ENCODE peak calls at places on chromosome 5, in ten cellular contexts. V is A673, J is neural progenitor cell, A is lung, T is mammary epithelial cell, S is Peyer's patch, Y is heart right ventricle, C is ascending aorta, K is uterus, Q is upper lobe of right lung. P is an unnamed sample.

GRCh38 chr5:52007230-52007858 is 624.1 kb downstream of the ISL1 start:
- DNase-seq in K (no peak), Q (no peak), J (peak; percentile 67), V (peak; percentile 72), A (no peak), Y (no peak), T (peak; percentile 33), S (no peak), C (no peak), P (peak; percentile 7)

GRCh38 chr5:88388476-88389170 is 120.0 kb upstream of the TMEM161B start:
- DNase-seq in K (no peak), V (no peak), T (no peak), Y (no peak), Q (no peak), A (no peak), S (no peak), C (no peak), J (peak; percentile 61), P (no peak)

GRCh38 chr5:167643616-167644015 is 647.8 kb upstream of the WWC1 start:
- DNase-seq in A (no peak), V (peak; percentile 35), C (no peak), S (no peak), Y (no peak), T (no peak), K (no peak), Q (no peak), J (no peak), P (no peak)

GRCh38 chr5:143168877-143169810 is 234.3 kb downstream of the NR3C1 start:
- DNase-seq in C (no peak), T (no peak), J (no peak), V (no peak), A (no peak), S (no peak), K (no peak), Q (no peak), Y (no peak), P (no peak)

GRCh38 chr5:113608113-113608551 is 94.6 kb downstream of the YTHDC2 start:
- DNase-seq in J (no peak), T (peak; percentile 6), S (no peak), V (peak; percentile 34), C (no peak), A (no peak), Q (no peak), Y (no peak), K (no peak), P (no peak)

GRCh38 chr5:147658293-147658932 is 124.1 kb downstream of the JAKMIP2 start:
- DNase-seq in S (no peak), Q (no peak), Y (no peak), J (peak; percentile 78), V (no peak), A (no peak), K (no peak), C (no peak), T (no peak), P (no peak)

GRCh38 chr5:125011419-125011818 is 265.0 kb upstream of the ZNF608 start:
- DNase-seq in K (no peak), S (no peak), T (no peak), C (no peak), A (no peak), J (no peak), Y (no peak), V (no peak), Q (no peak), P (no peak)

GRCh38 chr5:149677721-149678120 is 52.4 kb upstream of the PPARGC1B start:
- DNase-seq in Y (peak; percentile 24), V (no peak), T (no peak), Q (peak; percentile 76), J (no peak), S (no peak), K (no peak), C (no peak), A (peak; percentile 36), P (no peak)

GRCh38 chr5:66742083-66742895 is 146.1 kb downstream of the MAST4 start:
- DNase-seq in T (no peak), Q (no peak), J (peak; percentile 45), V (peak; percentile 28), K (no peak), A (peak; percentile 65), C (no peak), Y (peak; percentile 37), S (no peak), P (no peak)

GRCh38 chr5:150734579-150735384 is 24.0 kb downstream of the DCTN4 start:
- DNase-seq in Y (peak; percentile 37), A (peak; percentile 59), S (peak; percentile 37), V (peak; percentile 29), J (no peak), C (peak; percentile 71), K (no peak), Q (peak; percentile 77), T (no peak), P (no peak)

GRCh38 chr5:44952376-44952775 is 143.6 kb downstream of the MRPS30 start:
- DNase-seq in J (peak; percentile 36), Y (no peak), T (peak; percentile 30), A (no peak), Q (no peak), C (no peak), S (no peak), V (peak; percentile 80), K (no peak), P (no peak)
- TF ChIP-seq CTCF in J (peak; percentile 81), Y (peak; percentile 53), T (peak; percentile 82), A (no peak), Q (peak; percentile 57), C (peak; percentile 21), S (peak; percentile 36), V (peak; percentile 83), K (no peak), P (peak; percentile 85)

GRCh38 chr5:39055027-39055759 is 19.0 kb downstream of the RICTOR start:
- DNase-seq in K (no peak), J (no peak), Y (no peak), T (no peak), S (no peak), C (no peak), Q (no peak), V (no peak), A (no peak), P (no peak)

GRCh38 chr5:39057745-39058144 is 16.5 kb downstream of the RICTOR start:
- DNase-seq in K (no peak), C (no peak), A (no peak), V (no peak), S (no peak), Q (no peak), J (no peak), Y (no peak), T (no peak), P (no peak)

GRCh38 chr5:39058984-39059565 is 15.1 kb downstream of the RICTOR start:
- DNase-seq in A (no peak), J (no peak), V (no peak), Y (no peak), T (no peak), C (no peak), K (no peak), S (no peak), Q (no peak), P (no peak)

GRCh38 chr5:39055760-39056393 is 18.3 kb downstream of the RICTOR start:
- DNase-seq in Q (no peak), S (no peak), K (no peak), Y (no peak), A (no peak), T (no peak), C (no peak), V (no peak), J (no peak), P (no peak)

GRCh38 chr5:39058178-39058577 is 16.0 kb downstream of the RICTOR start:
- DNase-seq in V (no peak), Y (no peak), C (no peak), T (no peak), S (no peak), J (no peak), Q (no peak), K (no peak), A (no peak), P (no peak)
- H3K4me3 ChIP-seq in V (no peak overlapping the region), Y (peak overlapping the region; percentile 24), C (peak overlapping the region; percentile 5), T (peak overlapping the region; percentile 50), S (no peak overlapping the region), J (no peak overlapping the region), Q (peak overlapping the region; percentile 38), K (no peak overlapping the region), A (no peak overlapping the region), P (peak overlapping the region; percentile 26)

DNA sequence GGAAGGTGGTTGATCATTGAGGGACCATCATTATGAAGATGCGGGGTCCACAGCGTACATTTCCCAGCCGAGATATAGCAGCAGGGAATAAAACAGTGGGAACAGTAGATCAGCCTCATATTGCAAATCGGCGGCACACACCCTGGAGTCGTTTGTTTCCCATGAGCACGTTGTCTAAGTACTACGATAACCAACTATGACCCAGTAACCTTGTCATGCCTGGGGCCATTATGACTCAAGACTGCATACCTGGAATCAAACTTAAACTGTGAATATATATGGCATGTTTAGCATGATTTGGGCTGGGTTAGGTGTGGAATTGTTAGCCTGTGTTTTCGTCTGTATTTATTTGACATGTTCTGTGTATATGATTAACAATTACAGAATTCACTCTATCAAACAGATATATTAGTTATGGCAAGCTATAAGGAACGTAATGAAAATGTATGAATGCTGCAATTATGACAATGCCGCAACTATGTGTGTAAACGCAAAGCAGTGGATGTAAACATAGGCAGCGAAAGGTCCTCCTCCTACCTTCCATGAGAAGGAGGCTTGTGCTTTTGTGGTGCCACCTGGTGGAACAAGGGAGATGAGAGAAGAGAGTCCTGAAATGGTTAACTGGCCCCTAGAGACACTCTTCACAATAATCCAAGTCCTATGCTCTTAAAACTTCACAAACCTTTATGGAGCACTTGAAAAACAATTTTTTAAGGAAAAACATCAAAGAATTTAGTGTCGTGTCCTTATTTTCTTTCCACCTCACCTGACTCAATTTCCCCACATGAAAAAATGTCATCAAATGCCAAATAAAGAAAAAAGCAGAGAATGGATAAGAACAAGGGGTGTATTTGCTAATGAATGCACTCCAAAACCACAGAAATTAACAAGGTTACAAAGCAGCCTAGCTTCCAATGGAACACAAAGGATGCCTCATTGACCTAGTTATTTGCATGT is 47.1 kb downstream of the SEMA5A start:
- DNase-seq in Q (no peak), K (no peak), Y (no peak), T (peak; percentile 47), C (no peak), V (peak; percentile 34), A (no peak), S (no peak), J (peak; percentile 76), P (no peak)
- TF ChIP-seq CTCF in Q (no peak), K (no peak), Y (peak; percentile 45), T (peak; percentile 80), C (no peak), V (peak; percentile 35), A (no peak), S (peak; percentile 61), J (peak; percentile 75), P (peak; percentile 85)

DNA sequence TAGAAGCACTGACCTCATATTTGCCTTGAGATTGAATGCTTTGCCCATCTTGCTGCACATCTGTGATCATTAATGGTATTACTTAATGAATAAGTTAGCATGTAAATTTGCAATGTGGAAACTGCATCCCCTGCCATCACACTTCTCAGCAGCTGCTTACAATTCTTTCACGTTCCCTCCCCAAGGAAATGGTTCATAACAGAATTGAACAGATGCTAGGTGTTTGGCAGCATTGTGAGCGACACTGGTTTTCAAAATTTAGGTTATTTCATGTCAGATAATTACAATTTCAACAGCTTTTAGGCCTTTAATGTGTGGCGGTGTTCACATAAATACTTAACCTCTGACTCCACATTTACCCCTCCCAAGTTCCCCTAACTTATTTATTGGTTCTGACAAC is 46.6 kb downstream of the SLC1A3 start:
- DNase-seq in C (no peak), K (no peak), S (no peak), Q (no peak), V (no peak), J (no peak), Y (no peak), A (no peak), T (no peak), P (no peak)
- H3K4me3 ChIP-seq in C (no peak overlapping the region), K (no peak overlapping the region), S (no peak overlapping the region), Q (no peak overlapping the region), V (no peak overlapping the region), J (no peak overlapping the region), Y (no peak overlapping the region), A (no peak overlapping the region), T (no peak overlapping the region), P (no peak overlapping the region)